ENCODE peak calls at places on chromosomes 3 and 15, in five cellular contexts. One of them, this sample, is unnamed.

GRCh38 chr3:193982258-193982659 is 153.7 kb upstream of the HES1 start:
- DNase-seq in lung: peak; percentile 68
- DNase-seq in heart right ventricle: peak; percentile 83
- DNase-seq in neuronal stem cell: no peak
- DNase-seq in spleen: peak; percentile 83
- DNase-seq in this sample: peak; percentile 83

GRCh38 chr3:38690185-38690584 is 40.7 kb upstream of the SCN5A start:
- DNase-seq in lung: no peak
- DNase-seq in heart right ventricle: no peak
- DNase-seq in neuronal stem cell: no peak
- DNase-seq in spleen: no peak
- DNase-seq in this sample: no peak

GRCh38 chr15:80041497-80042253 is 17.8 kb upstream of the ZFAND6 start:
- DNase-seq in lung: no peak
- DNase-seq in heart right ventricle: no peak
- DNase-seq in neuronal stem cell: no peak
- DNase-seq in spleen: no peak
- DNase-seq in this sample: no peak

GRCh38 chr15:68479406-68479805 is 47.4 kb upstream of the ITGA11 start:
- DNase-seq in lung: peak; percentile 30
- DNase-seq in heart right ventricle: no peak
- DNase-seq in neuronal stem cell: no peak
- DNase-seq in spleen: no peak
- DNase-seq in this sample: peak; percentile 66

GRCh38 chr3:79200456-79200855 is 567.3 kb downstream of the ROBO1 start:
- DNase-seq in lung: no peak
- DNase-seq in heart right ventricle: no peak
- DNase-seq in neuronal stem cell: no peak
- DNase-seq in spleen: no peak
- DNase-seq in this sample: no peak

GRCh38 chr3:197599089-197599765 is 43.5 kb upstream of the BDH1 start:
- DNase-seq in lung: peak; percentile 67
- DNase-seq in heart right ventricle: peak; percentile 57
- DNase-seq in neuronal stem cell: peak; percentile 68
- DNase-seq in spleen: peak; percentile 88
- DNase-seq in this sample: peak; percentile 75

GRCh38 chr3:159711560-159712333 is 276.9 kb upstream of the IL12A start:
- DNase-seq in lung: no peak
- DNase-seq in heart right ventricle: no peak
- DNase-seq in neuronal stem cell: peak; percentile 14
- DNase-seq in spleen: peak; percentile 56
- DNase-seq in this sample: peak; percentile 17

GRCh38 chr3:163422671-163423070 is 1655.6 kb downstream of the SI start:
- DNase-seq in lung: no peak
- DNase-seq in heart right ventricle: no peak
- DNase-seq in neuronal stem cell: no peak
- DNase-seq in spleen: no peak
- DNase-seq in this sample: no peak

GRCh38 chr15:92140802-92141201 is 252.9 kb upstream of the ST8SIA2 start:
- DNase-seq in lung: no peak
- DNase-seq in heart right ventricle: no peak
- DNase-seq in neuronal stem cell: no peak
- DNase-seq in spleen: no peak
- DNase-seq in this sample: no peak

GRCh38 chr3:140152851-140153640 is 218.1 kb downstream of the CLSTN2 start:
- DNase-seq in lung: no peak
- DNase-seq in heart right ventricle: peak; percentile 57
- DNase-seq in neuronal stem cell: no peak
- DNase-seq in spleen: no peak
- DNase-seq in this sample: no peak

GRCh38 chr15:31236184-31237041 is 90.2 kb upstream of the KLF13 start:
- DNase-seq in lung: peak; percentile 74
- DNase-seq in heart right ventricle: peak; percentile 74
- DNase-seq in neuronal stem cell: no peak
- DNase-seq in spleen: peak; percentile 61
- DNase-seq in this sample: peak; percentile 67

GRCh38 chr3:79551997-79552396 is 215.8 kb downstream of the ROBO1 start:
- DNase-seq in lung: no peak
- DNase-seq in heart right ventricle: no peak
- DNase-seq in neuronal stem cell: no peak
- DNase-seq in spleen: no peak
- DNase-seq in this sample: no peak

GRCh38 chr3:170961616-170962400 is 53.4 kb upstream of the EIF5A2 start:
- DNase-seq in lung: no peak
- DNase-seq in heart right ventricle: no peak
- DNase-seq in neuronal stem cell: peak; percentile 17
- DNase-seq in spleen: no peak
- DNase-seq in this sample: no peak

GRCh38 chr3:163785693-163786092 is 1292.6 kb downstream of the SI start:
- DNase-seq in lung: no peak
- DNase-seq in heart right ventricle: no peak
- DNase-seq in neuronal stem cell: peak; percentile 14
- DNase-seq in spleen: no peak
- DNase-seq in this sample: no peak

GRCh38 chr15:57133127-57133968 is 214.9 kb downstream of the TCF12 start:
- DNase-seq in lung: no peak
- DNase-seq in heart right ventricle: no peak
- DNase-seq in neuronal stem cell: peak; percentile 79
- DNase-seq in spleen: no peak
- DNase-seq in this sample: no peak

GRCh38 chr3:189165092-189165491 is 6.7 kb upstream of the TPRG1 start:
- DNase-seq in lung: no peak
- DNase-seq in heart right ventricle: no peak
- DNase-seq in neuronal stem cell: no peak
- DNase-seq in spleen: no peak
- DNase-seq in this sample: no peak

DNA sequence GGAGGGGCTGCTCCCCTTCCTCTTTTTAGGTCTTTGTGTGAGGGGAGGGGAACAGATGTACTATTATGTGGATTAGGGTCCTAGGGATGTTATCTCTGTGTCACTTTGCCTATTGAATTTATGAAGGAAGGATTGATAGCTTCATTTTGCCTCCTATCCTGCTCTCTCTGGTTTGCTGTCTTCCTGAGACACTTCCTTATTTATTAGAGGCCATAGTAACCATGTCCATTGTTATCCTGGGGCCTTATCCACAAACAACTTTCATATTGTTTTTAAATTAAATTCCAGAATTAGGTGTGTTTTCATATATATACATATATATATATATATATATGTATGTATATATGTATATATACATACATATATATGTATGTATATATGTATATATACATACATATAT is 83.2 kb upstream of the LRRFIP2 start:
- DNase-seq in lung: no peak
- DNase-seq in heart right ventricle: no peak
- DNase-seq in neuronal stem cell: no peak
- DNase-seq in spleen: no peak
- DNase-seq in this sample: no peak
- H3K4me1 ChIP-seq in lung: peaks cover 5% of the 10 kb centered on the region
- H3K4me1 ChIP-seq in heart right ventricle: peaks cover 14% of the 10 kb centered on the region
- H3K4me1 ChIP-seq in neuronal stem cell: no peaks in the 10 kb centered on the region
- H3K4me1 ChIP-seq in spleen: peaks cover 30% of the 10 kb centered on the region
- H3K4me1 ChIP-seq in this sample: peaks cover 42% of the 10 kb centered on the region

GRCh38 chr3:141412087-141412935 is 44.0 kb downstream of the ZBTB38 start:
- DNase-seq in lung: no peak
- DNase-seq in heart right ventricle: no peak
- DNase-seq in neuronal stem cell: no peak
- DNase-seq in spleen: no peak
- DNase-seq in this sample: no peak

GRCh38 chr3:141412936-141413354 is 44.6 kb downstream of the ZBTB38 start:
- DNase-seq in lung: peak; percentile 89
- DNase-seq in heart right ventricle: peak; percentile 92
- DNase-seq in neuronal stem cell: no peak
- DNase-seq in spleen: no peak
- DNase-seq in this sample: peak; percentile 97

GRCh38 chr3:141413387-141414140 is 45.3 kb downstream of the ZBTB38 start:
- DNase-seq in lung: no peak
- DNase-seq in heart right ventricle: no peak
- DNase-seq in neuronal stem cell: no peak
- DNase-seq in spleen: no peak
- DNase-seq in this sample: no peak

GRCh38 chr3:141410408-141410807 is 42.1 kb downstream of the ZBTB38 start:
- DNase-seq in lung: no peak
- DNase-seq in heart right ventricle: no peak
- DNase-seq in neuronal stem cell: no peak
- DNase-seq in spleen: no peak
- DNase-seq in this sample: peak; percentile 84

DNA sequence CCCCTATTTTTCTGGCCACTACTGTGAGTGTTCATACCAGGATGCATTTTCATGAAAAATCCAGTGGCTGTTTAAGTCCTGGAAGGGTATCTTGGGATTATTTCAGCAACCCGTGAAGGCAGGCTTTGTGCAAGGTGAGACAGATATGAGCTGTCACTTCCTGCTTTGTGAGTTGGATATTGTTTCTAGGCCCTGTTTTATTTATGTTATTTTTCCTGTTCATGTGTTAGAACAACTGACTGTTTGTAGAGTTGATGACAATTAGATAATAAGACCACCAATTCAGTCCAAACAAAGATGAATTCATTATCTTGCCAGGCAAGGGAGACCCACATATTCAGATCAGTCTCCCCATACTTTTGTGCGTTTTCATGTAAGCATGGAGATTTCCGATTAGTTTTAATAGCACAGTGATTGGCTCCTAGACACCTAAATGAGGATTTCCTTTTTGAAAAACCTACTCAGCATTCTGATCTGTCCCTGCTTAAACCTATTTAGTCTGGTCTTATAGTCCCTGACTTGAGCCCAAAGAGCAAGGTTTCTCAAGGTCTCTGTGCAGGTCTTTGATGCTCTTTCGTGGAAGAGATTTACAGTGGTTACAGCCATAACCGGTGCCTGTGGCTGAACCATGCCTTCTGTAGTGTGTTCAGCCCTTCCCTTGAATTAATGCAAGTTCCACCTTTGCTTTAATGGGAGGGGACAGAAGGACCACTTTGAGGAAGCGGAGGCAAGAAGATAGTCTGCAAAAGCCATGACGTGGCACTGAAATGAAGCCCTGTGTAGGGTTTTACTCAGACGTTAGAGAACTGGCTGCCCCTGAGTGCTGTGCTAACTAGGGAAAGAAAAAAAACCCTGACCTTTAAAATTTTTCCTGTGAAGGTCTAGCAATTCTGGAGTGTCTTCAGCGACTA is 42.8 kb downstream of the ZBTB38 start:
- DNase-seq in lung: no peak
- DNase-seq in heart right ventricle: no peak
- DNase-seq in neuronal stem cell: no peak
- DNase-seq in spleen: no peak
- DNase-seq in this sample: no peak
- H3K4me1 ChIP-seq in lung: peaks cover 28% of the 10 kb centered on the region
- H3K4me1 ChIP-seq in heart right ventricle: peaks cover 66% of the 10 kb centered on the region
- H3K4me1 ChIP-seq in neuronal stem cell: peaks cover 6% of the 10 kb centered on the region
- H3K4me1 ChIP-seq in spleen: peaks cover 91% of the 10 kb centered on the region
- H3K4me1 ChIP-seq in this sample: peaks cover 61% of the 10 kb centered on the region

DNA sequence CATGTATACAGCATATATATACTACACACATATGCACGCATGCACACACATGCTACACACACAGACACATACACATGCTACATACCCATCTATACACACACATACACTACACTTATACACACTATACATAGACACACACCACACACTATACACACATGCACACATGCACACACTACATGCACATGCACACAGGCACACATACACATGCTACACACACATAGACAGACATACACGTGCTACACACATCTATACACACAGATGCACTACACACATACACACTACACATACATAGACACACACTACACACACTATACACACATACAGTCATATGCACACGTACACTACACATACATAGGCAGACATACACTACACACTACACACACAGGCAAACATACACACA is 51.2 kb upstream of the PRR20G start:
- DNase-seq in lung: peak; percentile 5
- DNase-seq in heart right ventricle: no peak
- DNase-seq in neuronal stem cell: no peak
- DNase-seq in spleen: no peak
- DNase-seq in this sample: no peak
- H3K4me1 ChIP-seq in lung: no peaks in the 10 kb centered on the region
- H3K4me1 ChIP-seq in heart right ventricle: no peaks in the 10 kb centered on the region
- H3K4me1 ChIP-seq in neuronal stem cell: no peaks in the 10 kb centered on the region
- H3K4me1 ChIP-seq in spleen: no peaks in the 10 kb centered on the region
- H3K4me1 ChIP-seq in this sample: no peaks in the 10 kb centered on the region

DNA sequence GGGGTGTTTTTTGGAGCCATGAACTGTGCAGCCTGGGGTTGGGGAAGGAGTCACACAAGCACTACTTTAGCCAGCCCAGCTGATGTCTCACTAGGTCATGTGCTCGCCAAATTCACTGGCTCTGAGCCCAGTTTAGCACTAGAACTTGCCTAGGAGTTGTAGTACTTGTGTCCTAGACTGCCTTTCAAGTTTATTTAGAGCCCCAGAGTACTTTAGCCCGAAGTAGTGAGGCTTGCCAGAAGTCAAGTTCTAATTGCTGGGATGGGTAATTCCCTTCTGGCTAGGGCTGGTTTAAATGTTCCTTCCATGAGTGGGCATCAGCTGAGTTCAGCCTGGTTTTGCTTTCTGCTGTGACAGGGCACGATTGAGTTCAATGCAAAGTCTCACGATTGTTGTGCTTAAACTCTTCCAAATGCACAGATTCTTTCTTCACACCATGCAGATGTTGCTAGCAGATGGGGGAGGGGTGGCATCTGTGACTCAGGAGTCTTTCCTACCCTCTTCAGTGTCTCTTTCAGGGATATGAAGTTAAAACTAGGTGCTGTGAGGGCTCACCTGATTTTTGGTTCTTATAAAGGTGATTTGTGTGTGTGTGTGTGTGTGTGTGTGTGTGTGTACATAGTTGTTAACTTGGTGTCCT is 228.2 kb upstream of the ZPLD1 start:
- DNase-seq in lung: peak; percentile 88
- DNase-seq in heart right ventricle: peak; percentile 37
- DNase-seq in neuronal stem cell: no peak
- DNase-seq in spleen: no peak
- DNase-seq in this sample: peak; percentile 71
- H3K4me1 ChIP-seq in lung: peaks cover 4% of the 10 kb centered on the region
- H3K4me1 ChIP-seq in heart right ventricle: no peaks in the 10 kb centered on the region
- H3K4me1 ChIP-seq in neuronal stem cell: no peaks in the 10 kb centered on the region
- H3K4me1 ChIP-seq in spleen: no peaks in the 10 kb centered on the region
- H3K4me1 ChIP-seq in this sample: no peaks in the 10 kb centered on the region

GRCh38 chr3:42655980-42656679 is 2.6 kb downstream of the ZBTB47 start:
- DNase-seq in lung: no peak
- DNase-seq in heart right ventricle: no peak
- DNase-seq in neuronal stem cell: no peak
- DNase-seq in spleen: no peak
- DNase-seq in this sample: peak; percentile 81
- H3K4me1 ChIP-seq in lung: peaks cover 25% of the 10 kb centered on the region
- H3K4me1 ChIP-seq in heart right ventricle: peaks cover 56% of the 10 kb centered on the region
- H3K4me1 ChIP-seq in neuronal stem cell: peaks cover 24% of the 10 kb centered on the region
- H3K4me1 ChIP-seq in spleen: peaks cover 64% of the 10 kb centered on the region
- H3K4me1 ChIP-seq in this sample: peaks cover 59% of the 10 kb centered on the region

This sample was measured in psoas muscle.